ENCODE peak calls at places on chromosomes 5 and 9, in four cellular contexts. D, X, E and L are unnamed samples.

GRCh38 chr5:94459915-94460314 is 158.5 kb downstream of the KIAA0825 start:
- DNase-seq in D (no peak), X (no peak), E (no peak), L (no peak)

GRCh38 chr5:164073013-164073535 is 567.7 kb downstream of the MAT2B start:
- DNase-seq in D (no peak), X (no peak), E (no peak), L (no peak)

GRCh38 chr9:106421772-106422171 is 441.2 kb upstream of the ZNF462 start:
- DNase-seq in D (no peak), X (peak), E (no peak), L (no peak)

GRCh38 chr5:68699966-68700365 is 393.8 kb upstream of the SLC30A5 start:
- DNase-seq in D (no peak), X (peak), E (no peak), L (no peak)

GRCh38 chr9:94632736-94633135 is 6.6 kb downstream of the FBP1 start:
- DNase-seq in D (no peak), X (no peak), E (no peak), L (no peak)

GRCh38 chr5:35780236-35780635 is 76.5 kb upstream of the IL7R start:
- DNase-seq in D (no peak), X (no peak), E (no peak), L (no peak)

GRCh38 chr9:20253635-20254034 is 368.7 kb downstream of the MLLT3 start:
- DNase-seq in D (no peak), X (no peak), E (no peak), L (no peak)

GRCh38 chr9:12815895-12816294 is 41.1 kb downstream of the LURAP1L start:
- DNase-seq in D (no peak), X (no peak), E (no peak), L (no peak)

GRCh38 chr5:160197341-160198147 is 31.8 kb upstream of the FABP6 start:
- DNase-seq in D (no peak), X (no peak), E (no peak), L (no peak)

GRCh38 chr5:168592014-168592368 is 12.8 kb upstream of the PANK3 start:
- DNase-seq in D (peak), X (no peak), E (no peak), L (no peak)

GRCh38 chr9:124950050-124950718 is 9.3 kb upstream of the GOLGA1 start:
- DNase-seq in D (peak), X (no peak), E (no peak), L (no peak)

GRCh38 chr5:174166231-174167079 is 120.9 kb downstream of the NSG2 start:
- DNase-seq in D (no peak), X (no peak), E (no peak), L (no peak)

GRCh38 chr9:123338710-123339665 is 17.0 kb upstream of the CRB2 start:
- DNase-seq in D (no peak), X (peak), E (no peak), L (no peak)

GRCh38 chr5:177169271-177169670 is 35.7 kb downstream of the NSD1 start:
- DNase-seq in D (no peak), X (no peak), E (no peak), L (no peak)

GRCh38 chr9:1050125-1050895 is at the start of gene DMRT2:
- DNase-seq in D (peak), X (no peak), E (peak), L (no peak)

GRCh38 chr5:41695920-41696582 is 174.2 kb downstream of the OXCT1 start:
- DNase-seq in D (no peak), X (no peak), E (no peak), L (no peak)

GRCh38 chr5:98179791-98180755 is 593.4 kb upstream of the RGMB start:
- DNase-seq in D (no peak), X (no peak), E (no peak), L (no peak)

GRCh38 chr5:6595405-6595804 is 37.4 kb downstream of the NSUN2 start:
- DNase-seq in D (no peak), X (no peak), E (no peak), L (no peak)

GRCh38 chr5:132501629-132501956 is 11.0 kb upstream of the IRF1 start:
- DNase-seq in D (no peak), X (no peak), E (no peak), L (no peak)

GRCh38 chr5:97854871-97855762 is 672.1 kb upstream of the RIOK2 start:
- DNase-seq in D (no peak), X (no peak), E (peak), L (peak)

GRCh38 chr5:140011297-140011802 is 31.7 kb downstream of the NRG2 start:
- DNase-seq in D (peak), X (peak), E (no peak), L (no peak)

GRCh38 chr9:2026598-2026997 is 11.5 kb downstream of the SMARCA2 start:
- DNase-seq in D (no peak), X (no peak), E (no peak), L (no peak)

GRCh38 chr5:90542827-90543519 is 13.6 kb upstream of the LYSMD3 start:
- DNase-seq in D (no peak), X (no peak), E (no peak), L (no peak)

GRCh38 chr9:755454-756381 is 85.8 kb upstream of the DMRT1 start:
- DNase-seq in D (peak), X (no peak), E (no peak), L (no peak)

GRCh38 chr5:39194466-39195136 is 24.8 kb downstream of the FYB1 start:
- DNase-seq in D (peak), X (no peak), E (no peak), L (no peak)

GRCh38 chr5:153926201-153926600 is 112.5 kb downstream of the FAM114A2 start:
- DNase-seq in D (no peak), X (no peak), E (no peak), L (no peak)

GRCh38 chr9:91004992-91005391 is 203.4 kb downstream of the SYK start:
- DNase-seq in D (peak), X (no peak), E (no peak), L (no peak)

GRCh38 chr5:16693879-16694278 is 77.1 kb upstream of the RETREG1 start:
- DNase-seq in D (no peak), X (no peak), E (no peak), L (no peak)

GRCh38 chr5:151107738-151108520 is 27.1 kb upstream of the TNIP1 start:
- DNase-seq in D (no peak), X (no peak), E (no peak), L (no peak)

GRCh38 chr9:72537671-72538070 is 16.3 kb downstream of the TMC1 start:
- DNase-seq in D (no peak), X (no peak), E (no peak), L (no peak)

DNA sequence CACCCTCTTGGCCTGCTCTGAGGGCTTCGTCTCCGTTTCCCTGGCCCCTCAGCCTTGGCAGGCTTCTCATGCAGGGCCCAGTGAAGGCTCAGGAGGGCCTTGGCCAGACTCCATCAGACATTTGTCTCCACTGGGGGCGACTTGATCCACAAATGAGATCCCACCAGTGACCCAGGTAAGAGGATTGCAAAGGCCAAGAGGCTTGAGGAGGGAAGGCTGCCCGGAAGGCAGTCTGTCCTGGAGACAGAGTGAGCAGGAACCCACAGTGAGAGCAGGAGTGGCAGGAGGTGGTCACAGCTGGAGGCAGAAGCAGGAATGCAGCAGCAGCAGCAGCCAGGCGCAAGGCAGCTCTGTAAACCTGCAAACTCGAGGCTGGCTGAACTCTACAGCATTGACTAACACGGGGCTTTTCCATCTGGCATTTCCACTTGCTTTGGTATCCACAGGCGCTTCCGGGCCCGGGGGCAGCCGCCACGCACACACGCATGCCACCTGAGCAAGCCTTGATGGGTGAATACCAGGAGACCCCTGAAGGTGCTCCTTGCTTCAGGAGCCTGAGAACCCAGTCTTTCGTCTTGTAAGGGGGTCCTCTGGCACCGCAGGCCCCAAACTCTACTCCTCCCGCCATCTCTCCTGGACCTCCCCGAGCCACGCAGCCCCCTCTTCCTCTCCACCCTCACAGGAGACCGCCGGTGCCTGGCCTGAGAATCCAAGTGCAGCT is 14.7 kb downstream of the MGAT1 start:
- DNase-seq in D (no peak), X (no peak), E (no peak), L (no peak)
- TF ChIP-seq ZNF274 in D (no peak), X (no peak), E (no peak), L (no peak)

DNA sequence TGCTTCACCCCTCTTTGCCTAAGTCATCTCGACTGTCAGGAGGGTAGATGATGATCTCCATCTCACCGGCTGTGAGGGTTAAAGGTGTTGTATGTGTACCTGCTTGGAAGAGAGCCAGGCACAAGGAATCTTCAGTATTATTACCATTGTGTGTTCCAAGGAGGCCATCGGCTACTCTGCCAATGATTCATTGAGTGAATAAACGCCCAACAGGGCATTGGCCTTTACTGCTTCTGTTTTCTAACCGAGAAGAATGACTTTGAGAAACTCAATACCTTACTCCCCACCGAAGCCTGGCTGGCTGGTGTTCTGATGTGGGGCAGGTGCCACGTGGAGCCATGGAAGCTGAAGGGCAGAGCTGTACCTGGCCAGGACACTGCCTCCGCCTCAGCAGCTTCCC is 228.8 kb downstream of the SNX18 start:
- DNase-seq in D (no peak), X (no peak), E (no peak), L (no peak)
- TF ChIP-seq SUZ12 in D (no peak), X (no peak), E (no peak), L (no peak)

DNA sequence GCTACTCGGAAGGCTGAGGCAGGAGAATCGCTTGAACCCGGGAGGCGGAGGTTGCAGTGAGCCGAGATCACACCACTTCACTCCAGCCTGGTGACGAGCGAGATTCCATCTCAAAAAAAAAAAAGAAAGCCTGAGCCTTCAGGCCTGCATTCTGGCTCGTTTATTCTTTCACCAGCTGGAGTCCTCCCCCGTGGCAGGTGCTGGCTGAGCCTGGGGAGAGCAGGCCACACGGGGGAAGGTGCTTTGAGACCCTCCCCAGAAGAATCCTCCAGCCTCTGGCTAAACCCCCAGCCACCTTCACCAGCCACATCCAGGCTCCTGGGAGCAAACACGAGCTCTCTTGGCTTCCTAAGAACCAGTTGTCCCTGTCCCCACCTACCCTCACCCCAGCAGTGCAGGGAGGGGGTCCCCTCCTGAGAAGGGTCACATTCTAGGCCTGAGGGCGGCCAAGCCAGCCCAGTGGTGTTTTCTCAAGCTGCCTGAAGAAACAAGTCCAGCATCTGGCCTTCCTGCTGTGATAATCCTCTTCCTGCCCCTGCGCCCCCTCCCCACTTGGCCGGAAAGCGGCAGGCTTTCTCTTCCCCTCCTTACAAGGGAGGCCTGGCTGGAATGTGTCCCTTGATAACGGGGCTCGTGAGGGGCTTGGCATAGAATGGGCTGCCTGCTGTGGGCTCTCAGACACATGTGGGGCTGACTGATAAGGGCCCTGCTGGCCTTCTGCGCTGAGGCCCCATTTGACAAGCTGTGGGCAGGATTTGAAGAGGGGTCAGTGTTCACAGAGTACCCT is 41.5 kb downstream of the PLPP7 start:
- DNase-seq in D (no peak), X (no peak), E (peak), L (peak)
- TF ChIP-seq YY1 in D (no peak), X (no peak), E (peak), L (no peak)

DNA sequence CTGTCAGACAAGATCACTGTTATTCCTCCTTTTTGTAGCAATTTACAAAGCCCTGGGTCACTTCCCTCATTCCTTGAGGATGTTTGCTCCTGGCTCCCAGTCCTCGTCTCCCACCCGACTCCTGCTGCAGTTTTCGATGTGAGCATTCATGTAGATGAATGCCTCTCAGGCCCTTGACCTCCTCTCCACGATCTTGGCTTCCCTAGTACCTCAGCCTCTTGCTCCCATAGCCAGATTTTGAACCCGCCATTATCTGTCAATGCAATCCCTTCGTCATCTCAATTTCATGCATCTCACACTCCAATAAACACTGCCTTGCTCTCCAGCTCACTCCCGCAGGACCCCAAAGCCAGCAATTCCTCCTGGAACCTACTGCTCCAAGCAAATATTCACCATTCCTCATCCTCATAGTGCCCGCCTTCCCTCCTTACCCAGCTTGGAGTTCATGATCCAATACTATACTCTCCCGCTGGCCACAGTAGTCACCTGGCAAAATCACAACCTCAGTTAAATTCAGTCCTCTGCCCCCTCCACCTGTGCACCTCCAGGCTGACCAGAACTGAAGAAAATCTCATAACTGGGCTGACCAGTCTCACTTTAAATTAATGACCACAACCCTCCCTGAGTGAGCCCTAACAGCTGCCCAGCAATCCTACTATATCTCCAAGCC is 35.1 kb upstream of the JADE2 start:
- DNase-seq in D (no peak), X (no peak), E (no peak), L (no peak)
- TF ChIP-seq ZNF274 in D (no peak), X (no peak), E (no peak), L (no peak)

GRCh38 chr5:80198399-80198798 is 57.4 kb downstream of the SERINC5 start:
- DNase-seq in D (no peak), X (no peak), E (no peak), L (no peak)
- TF ChIP-seq SUZ12 in D (no peak), X (no peak), E (no peak), L (no peak)

DNA sequence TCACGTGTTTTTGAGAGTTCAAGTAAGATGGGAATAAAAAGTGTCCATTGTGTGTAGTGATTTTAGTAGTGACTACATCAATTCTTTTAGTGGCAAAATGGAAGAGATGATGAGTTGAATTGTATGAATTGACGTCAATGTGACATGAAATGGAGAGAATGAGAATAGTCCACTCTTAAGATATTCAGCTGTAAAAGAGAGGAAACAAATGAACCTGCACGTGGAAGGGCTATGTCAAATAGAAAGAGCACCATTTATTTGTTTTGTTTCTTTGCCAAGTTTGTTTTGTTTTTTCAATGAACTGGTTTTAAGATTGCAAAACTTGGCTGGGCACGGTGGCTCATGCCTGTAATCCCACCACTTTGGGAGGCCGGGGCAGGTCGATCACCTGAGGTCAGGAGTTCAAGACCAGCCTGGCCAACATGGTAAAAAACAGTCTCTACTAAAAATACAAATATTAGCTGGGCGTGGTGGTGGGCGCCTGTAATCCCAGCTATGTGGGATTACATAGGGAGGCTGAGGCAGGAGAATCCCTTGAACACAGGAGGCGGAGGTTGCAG is 453.8 kb downstream of the TAF11L14 start:
- DNase-seq in D (no peak), X (no peak), E (no peak), L (no peak)
- TF ChIP-seq YY1 in D (no peak), X (no peak), E (no peak), L (no peak)

GRCh38 chr5:144065766-144066165 is 104.7 kb downstream of the YIPF5 start:
- DNase-seq in D (no peak), X (no peak), E (no peak), L (no peak)
- TF ChIP-seq ZNF274 in D (no peak), X (no peak), E (no peak), L (no peak)

DNA sequence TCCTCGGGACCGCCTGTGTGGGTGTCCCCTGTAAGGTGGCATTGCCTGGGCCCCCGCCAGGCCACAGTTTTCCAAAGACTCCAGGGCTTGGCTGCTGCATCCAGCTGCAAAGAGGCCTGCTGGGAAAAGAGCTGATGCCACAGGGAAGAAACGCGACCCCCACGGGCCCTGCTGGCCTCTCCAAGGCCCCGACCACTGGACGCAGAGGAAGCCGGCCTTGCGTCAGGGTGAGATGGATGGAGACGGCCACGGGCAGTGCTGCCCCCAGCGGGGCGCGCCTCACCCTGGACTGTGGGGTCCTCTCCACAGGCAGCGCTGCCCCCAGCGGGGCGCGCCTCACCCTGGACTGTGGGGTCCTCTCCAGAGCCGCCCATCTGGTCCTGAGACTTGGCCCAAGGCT is 21.3 kb upstream of the SLC6A19 start:
- DNase-seq in D (no peak), X (no peak), E (no peak), L (no peak)
- TF ChIP-seq SUZ12 in D (no peak), X (no peak), E (no peak), L (no peak)

GRCh38 chr9:69548676-69549075 is 123.5 kb downstream of the APBA1 start:
- DNase-seq in D (peak), X (no peak), E (no peak), L (no peak)

GRCh38 chr9:69546265-69546664 is 125.9 kb downstream of the APBA1 start:
- DNase-seq in D (peak), X (no peak), E (no peak), L (peak)

GRCh38 chr9:69554945-69555344 is 117.2 kb downstream of the APBA1 start:
- DNase-seq in D (no peak), X (no peak), E (no peak), L (no peak)

DNA sequence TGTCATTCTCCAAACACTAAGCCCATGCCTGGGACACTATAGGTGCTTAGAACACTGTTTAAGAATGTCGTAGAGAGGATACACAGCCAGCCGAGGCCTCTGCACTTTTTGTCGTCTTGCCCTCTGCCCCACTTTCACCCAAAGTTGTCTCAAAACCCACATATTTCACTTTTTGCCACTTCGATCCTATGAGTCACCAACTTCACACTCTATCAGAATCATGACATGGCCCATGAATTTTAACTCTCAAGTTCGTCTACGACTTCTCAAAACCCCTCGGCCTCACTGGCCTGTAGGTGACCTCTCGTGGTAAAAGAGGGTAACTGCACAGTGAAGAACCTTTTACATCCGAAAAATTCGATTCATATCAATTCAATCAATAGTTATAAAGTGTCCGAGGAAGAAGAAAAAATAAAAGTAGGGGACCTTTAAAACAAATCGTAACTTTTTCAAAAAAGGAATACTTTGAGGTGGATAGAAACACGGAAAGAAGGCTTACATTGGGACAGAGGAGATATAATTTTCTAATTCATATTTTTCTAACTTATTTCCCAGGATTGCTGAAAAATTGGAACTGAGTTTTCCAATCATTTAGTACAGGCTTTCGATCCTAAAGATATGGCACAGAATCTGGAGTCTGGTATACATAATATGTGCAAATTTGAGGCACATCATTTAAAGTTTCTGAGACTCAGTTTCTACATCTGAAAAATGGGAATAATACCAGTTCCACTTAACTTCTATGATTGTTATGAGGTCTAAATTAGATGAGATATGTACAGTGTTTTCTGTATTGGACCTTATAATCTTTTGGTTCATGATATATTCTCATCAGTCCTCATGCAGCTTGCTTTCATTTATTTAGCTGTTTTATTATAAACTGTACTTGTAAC is 122.6 kb downstream of the APBA1 start:
- DNase-seq in D (peak), X (no peak), E (no peak), L (peak)
- TF ChIP-seq YY1 in D (no peak), X (no peak), E (no peak), L (no peak)